ENCODE peak calls at places on chromosomes 6 and 20, in four cellular contexts. One of them, this sample, is unnamed.

GRCh38 chr20:50731055-50731929 is at the start of gene PARD6B:
- DNase-seq in epithelial cell of esophagus: peak
- DNase-seq in fibroblast of mammary gland: peak
- DNase-seq in foreskin fibroblast: peak
- DNase-seq in this sample: peak

GRCh38 chr6:39218868-39219567 is 10.3 kb downstream of the KCNK5 start:
- DNase-seq in epithelial cell of esophagus: no peak
- DNase-seq in fibroblast of mammary gland: no peak
- DNase-seq in foreskin fibroblast: no peak
- DNase-seq in this sample: no peak

GRCh38 chr6:24283043-24283985 is 74.5 kb downstream of the DCDC2 start:
- DNase-seq in epithelial cell of esophagus: peak
- DNase-seq in foreskin fibroblast: peak
- DNase-seq in fibroblast of mammary gland: peak
- DNase-seq in this sample: peak

GRCh38 chr6:45185403-45186251 is 142.5 kb upstream of the RUNX2 start:
- DNase-seq in epithelial cell of esophagus: no peak
- DNase-seq in foreskin fibroblast: no peak
- DNase-seq in fibroblast of mammary gland: peak
- DNase-seq in this sample: no peak

GRCh38 chr6:138907167-138907566 is 80.9 kb downstream of the REPS1 start:
- DNase-seq in fibroblast of mammary gland: no peak
- DNase-seq in foreskin fibroblast: no peak
- DNase-seq in epithelial cell of esophagus: no peak
- DNase-seq in this sample: no peak

GRCh38 chr6:141110486-141110885 is 1022.2 kb upstream of the GJE1 start:
- DNase-seq in epithelial cell of esophagus: peak
- DNase-seq in fibroblast of mammary gland: peak
- DNase-seq in foreskin fibroblast: peak
- DNase-seq in this sample: peak

GRCh38 chr6:53793318-53793975 is 1.4 kb upstream of the LRRC1 start:
- DNase-seq in foreskin fibroblast: peak
- DNase-seq in epithelial cell of esophagus: peak
- DNase-seq in fibroblast of mammary gland: peak
- DNase-seq in this sample: no peak

GRCh38 chr20:61719691-61720347 is 345.9 kb downstream of the TAF4 start:
- DNase-seq in foreskin fibroblast: no peak
- DNase-seq in fibroblast of mammary gland: no peak
- DNase-seq in epithelial cell of esophagus: no peak
- DNase-seq in this sample: no peak

GRCh38 chr20:37543828-37544227 is 16.2 kb upstream of the BLCAP start:
- DNase-seq in epithelial cell of esophagus: peak
- DNase-seq in foreskin fibroblast: peak
- DNase-seq in fibroblast of mammary gland: peak
- DNase-seq in this sample: no peak

GRCh38 chr6:129695373-129696027 is 14.5 kb downstream of the ARHGAP18 start:
- DNase-seq in epithelial cell of esophagus: no peak
- DNase-seq in foreskin fibroblast: no peak
- DNase-seq in fibroblast of mammary gland: no peak
- DNase-seq in this sample: no peak

GRCh38 chr20:21559305-21559704 is 45.4 kb upstream of the NKX2-2 start:
- DNase-seq in epithelial cell of esophagus: no peak
- DNase-seq in fibroblast of mammary gland: no peak
- DNase-seq in foreskin fibroblast: no peak
- DNase-seq in this sample: no peak

GRCh38 chr6:13212096-13212495 is 116.2 kb downstream of the TBC1D7 start:
- DNase-seq in epithelial cell of esophagus: no peak
- DNase-seq in fibroblast of mammary gland: no peak
- DNase-seq in foreskin fibroblast: no peak
- DNase-seq in this sample: no peak

GRCh38 chr6:16318538-16318937 is 80.2 kb downstream of the GMPR start:
- DNase-seq in foreskin fibroblast: peak
- DNase-seq in fibroblast of mammary gland: peak
- DNase-seq in epithelial cell of esophagus: peak
- DNase-seq in this sample: peak

GRCh38 chr6:132130530-132131298 is 179.5 kb upstream of the CCN2 start:
- DNase-seq in epithelial cell of esophagus: no peak
- DNase-seq in fibroblast of mammary gland: peak
- DNase-seq in foreskin fibroblast: peak
- DNase-seq in this sample: peak

GRCh38 chr6:81465859-81466258 is 286.6 kb downstream of the TENT5A start:
- DNase-seq in fibroblast of mammary gland: peak
- DNase-seq in foreskin fibroblast: peak
- DNase-seq in epithelial cell of esophagus: peak
- DNase-seq in this sample: no peak

GRCh38 chr6:31651602-31652191 is 764 bp downstream of the BAG6 start:
- DNase-seq in epithelial cell of esophagus: peak
- DNase-seq in fibroblast of mammary gland: peak
- DNase-seq in foreskin fibroblast: peak
- DNase-seq in this sample: peak

GRCh38 chr6:31652925-31653724 is 664 bp upstream of the BAG6 start:
- DNase-seq in fibroblast of mammary gland: no peak
- DNase-seq in epithelial cell of esophagus: no peak
- DNase-seq in foreskin fibroblast: no peak
- DNase-seq in this sample: no peak

GRCh38 chr6:31655349-31656237 is at the start of gene APOM:
- DNase-seq in epithelial cell of esophagus: no peak
- DNase-seq in foreskin fibroblast: no peak
- DNase-seq in fibroblast of mammary gland: no peak
- DNase-seq in this sample: no peak

GRCh38 chr6:31657406-31658157 is 1.9 kb downstream of the APOM start:
- DNase-seq in fibroblast of mammary gland: no peak
- DNase-seq in foreskin fibroblast: no peak
- DNase-seq in epithelial cell of esophagus: no peak
- DNase-seq in this sample: no peak

GRCh38 chr6:31654574-31655348 is 933 bp upstream of the APOM start:
- DNase-seq in epithelial cell of esophagus: no peak
- DNase-seq in foreskin fibroblast: no peak
- DNase-seq in fibroblast of mammary gland: no peak
- DNase-seq in this sample: no peak
- H3K4me3 ChIP-seq in epithelial cell of esophagus: no peak
- H3K4me3 ChIP-seq in foreskin fibroblast: no peak
- H3K4me3 ChIP-seq in fibroblast of mammary gland: no peak
- H3K4me3 ChIP-seq in this sample: no peak

GRCh38 chr6:76876922-76877553 is 586.3 kb downstream of the HTR1B start:
- DNase-seq in epithelial cell of esophagus: peak
- DNase-seq in foreskin fibroblast: no peak
- DNase-seq in fibroblast of mammary gland: peak
- DNase-seq in this sample: no peak
- H3K4me3 ChIP-seq in epithelial cell of esophagus: peak
- H3K4me3 ChIP-seq in foreskin fibroblast: no peak
- H3K4me3 ChIP-seq in fibroblast of mammary gland: no peak
- H3K4me3 ChIP-seq in this sample: no peak

GRCh38 chr6:30769088-30769852 is 24.9 kb upstream of the IER3 start:
- DNase-seq in fibroblast of mammary gland: peak
- DNase-seq in epithelial cell of esophagus: peak
- DNase-seq in foreskin fibroblast: peak
- DNase-seq in this sample: peak
- H3K4me3 ChIP-seq in fibroblast of mammary gland: peak
- H3K4me3 ChIP-seq in epithelial cell of esophagus: no peak
- H3K4me3 ChIP-seq in foreskin fibroblast: no peak
- H3K4me3 ChIP-seq in this sample: peak

GRCh38 chr20:56634735-56635422 is 5.8 kb downstream of the TFAP2C start:
- DNase-seq in fibroblast of mammary gland: no peak
- DNase-seq in foreskin fibroblast: no peak
- DNase-seq in epithelial cell of esophagus: peak
- DNase-seq in this sample: no peak

GRCh38 chr20:56631318-56631989 is 2.3 kb downstream of the TFAP2C start:
- DNase-seq in fibroblast of mammary gland: no peak
- DNase-seq in foreskin fibroblast: no peak
- DNase-seq in epithelial cell of esophagus: peak
- DNase-seq in this sample: no peak

GRCh38 chr20:56631990-56632327 is 2.9 kb downstream of the TFAP2C start:
- DNase-seq in epithelial cell of esophagus: peak
- DNase-seq in foreskin fibroblast: no peak
- DNase-seq in fibroblast of mammary gland: no peak
- DNase-seq in this sample: no peak

GRCh38 chr20:56636701-56637100 is 7.6 kb downstream of the TFAP2C start:
- DNase-seq in foreskin fibroblast: peak
- DNase-seq in fibroblast of mammary gland: peak
- DNase-seq in epithelial cell of esophagus: peak
- DNase-seq in this sample: no peak

DNA sequence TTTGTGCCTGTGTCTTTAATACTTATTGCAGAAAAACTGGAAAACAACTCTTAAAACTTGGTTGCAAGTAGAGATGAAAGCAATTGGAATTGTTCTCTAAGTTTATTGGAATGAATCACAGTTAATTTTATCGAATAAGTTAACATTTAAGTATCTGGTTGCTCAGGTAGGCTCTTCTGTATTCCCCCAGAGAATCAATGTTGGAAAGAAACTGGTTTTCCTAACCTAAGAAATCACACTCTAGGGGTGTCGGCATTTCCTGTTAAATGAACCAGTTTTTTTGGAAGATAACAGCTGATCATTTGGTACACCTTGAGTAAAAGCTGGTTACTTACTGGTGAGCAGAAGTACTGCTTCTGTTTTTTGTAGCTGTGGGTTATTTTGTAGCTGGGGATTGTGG is 5.2 kb downstream of the TFAP2C start:
- DNase-seq in fibroblast of mammary gland: no peak
- DNase-seq in epithelial cell of esophagus: no peak
- DNase-seq in foreskin fibroblast: no peak
- DNase-seq in this sample: no peak
- H3K4me3 ChIP-seq in fibroblast of mammary gland: no peak
- H3K4me3 ChIP-seq in epithelial cell of esophagus: peak
- H3K4me3 ChIP-seq in foreskin fibroblast: peak
- H3K4me3 ChIP-seq in this sample: no peak

DNA sequence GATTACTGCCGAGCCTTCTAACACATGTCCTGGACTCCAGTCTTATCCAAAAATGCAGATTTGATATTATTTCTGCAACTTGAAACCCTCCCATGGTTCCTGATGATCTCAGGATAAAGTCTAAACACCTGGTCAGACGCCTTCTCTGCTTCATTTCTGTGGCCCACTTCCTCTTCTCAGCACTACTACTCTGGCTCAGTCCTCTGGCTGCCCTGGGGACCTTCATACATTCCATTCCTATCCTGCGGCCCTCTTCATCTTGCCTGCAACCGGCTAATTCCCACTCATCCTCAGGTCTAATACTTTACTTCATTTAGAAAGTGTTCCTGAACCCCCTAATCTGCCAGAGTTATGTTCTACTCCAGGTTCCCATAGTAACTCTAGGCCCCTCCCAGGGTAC is 19.0 kb downstream of the MAN1A1 start:
- DNase-seq in epithelial cell of esophagus: no peak
- DNase-seq in foreskin fibroblast: no peak
- DNase-seq in fibroblast of mammary gland: no peak
- DNase-seq in this sample: no peak
- H3K4me3 ChIP-seq in epithelial cell of esophagus: no peak
- H3K4me3 ChIP-seq in foreskin fibroblast: no peak
- H3K4me3 ChIP-seq in fibroblast of mammary gland: no peak
- H3K4me3 ChIP-seq in this sample: no peak

This sample was measured in skeletal muscle cell.